ENCODE peak calls at places on chromosomes 5 and 9, in nine cellular contexts. V is right atrium auricular region; X is CD8-positive, alpha-beta T cell; E is psoas muscle; A is cardiac muscle cell; H is A673; P is A549; M is left ventricle myocardium inferior; Q is heart left ventricle. N is an unnamed sample.
A peak's percentile ranks its signal among the peaks of the same experiment; 100 is the strongest.

GRCh38 chr5:84303315-84303714 is 81.4 kb downstream of the EDIL3 start:
- DNase-seq in V (no peak), X (no peak), H (no peak), P (no peak), A (no peak), E (no peak), M (no peak), Q (no peak), N (no peak)

GRCh38 chr9:87771251-87772006 is 45.5 kb downstream of the CTSL start:
- DNase-seq in H (no peak), X (no peak), P (no peak), Q (no peak), E (no peak), M (peak; percentile 59), V (no peak), A (no peak), N (peak; percentile 76)

GRCh38 chr5:105840800-105841199 is 1829.9 kb downstream of the EFNA5 start:
- DNase-seq in V (no peak), P (no peak), A (peak; percentile 50), E (no peak), Q (no peak), M (no peak), X (no peak), H (peak; percentile 3), N (no peak)

GRCh38 chr5:61327761-61328753 is 4.0 kb upstream of the ZSWIM6 start:
- DNase-seq in A (no peak), E (no peak), M (no peak), Q (no peak), V (no peak), P (peak; percentile 73), H (peak; percentile 80), X (peak; percentile 32), N (no peak)

GRCh38 chr9:114371986-114372917 is 15.5 kb downstream of the AKNA start:
- DNase-seq in Q (no peak), P (no peak), X (peak; percentile 58), M (no peak), A (no peak), H (no peak), V (no peak), E (peak; percentile 43), N (peak; percentile 78)

GRCh38 chr5:55481293-55481900 is 53.4 kb downstream of the PLPP1 start:
- DNase-seq in A (no peak), V (no peak), H (no peak), M (no peak), P (no peak), X (no peak), Q (no peak), E (no peak), N (no peak)

GRCh38 chr9:21994996-21995651 is 533 bp downstream of the CDKN2B-AS1 start:
- DNase-seq in A (peak; percentile 36), E (peak; percentile 74), P (no peak), M (peak; percentile 66), Q (peak; percentile 76), H (no peak), X (peak; percentile 77), V (peak; percentile 66), N (peak; percentile 89)

GRCh38 chr5:16169550-16169949 is 10.0 kb downstream of the MARCHF11 start:
- DNase-seq in E (no peak), V (no peak), M (no peak), Q (no peak), H (no peak), A (no peak), P (no peak), X (no peak), N (no peak)

GRCh38 chr9:16046713-16047112 is 493.9 kb downstream of the CCDC171 start:
- DNase-seq in E (no peak), X (no peak), V (no peak), Q (no peak), H (no peak), M (no peak), P (no peak), A (no peak), N (no peak)

GRCh38 chr9:121261107-121261460 is 6.9 kb upstream of the GSN start:
- DNase-seq in H (peak; percentile 93), E (peak; percentile 13), X (no peak), V (no peak), A (no peak), Q (no peak), P (no peak), M (no peak), N (peak; percentile 78)

GRCh38 chr9:91733006-91733624 is 216.9 kb downstream of the ROR2 start:
- DNase-seq in M (no peak), X (no peak), H (no peak), A (no peak), P (no peak), V (no peak), E (no peak), Q (no peak), N (no peak)

GRCh38 chr9:95003694-95004451 is 277.4 kb downstream of the AOPEP start:
- DNase-seq in E (peak; percentile 63), X (no peak), Q (peak; percentile 74), A (peak; percentile 55), M (peak; percentile 66), V (no peak), H (peak; percentile 50), P (peak; percentile 80), N (peak; percentile 90)

GRCh38 chr9:133843751-133844373 is 105.7 kb upstream of the SARDH start:
- DNase-seq in Q (no peak), V (no peak), M (no peak), P (no peak), E (no peak), H (no peak), X (no peak), A (peak; percentile 51), N (no peak)

GRCh38 chr9:127216210-127216887 is 48.2 kb upstream of the GARNL3 start:
- DNase-seq in Q (no peak), H (no peak), E (no peak), X (no peak), V (no peak), P (no peak), A (no peak), M (no peak), N (peak; percentile 64)

GRCh38 chr9:127215266-127216209 is 49.0 kb upstream of the GARNL3 start:
- DNase-seq in A (no peak), X (no peak), P (no peak), H (no peak), M (no peak), Q (no peak), E (no peak), V (no peak), N (no peak)

GRCh38 chr9:127213859-127214258 is 50.7 kb upstream of the GARNL3 start:
- DNase-seq in M (no peak), H (no peak), A (no peak), X (no peak), Q (no peak), P (no peak), V (no peak), E (no peak), N (no peak)

GRCh38 chr9:127212453-127212852 is 52.1 kb upstream of the GARNL3 start:
- DNase-seq in Q (no peak), V (no peak), H (no peak), M (no peak), E (no peak), X (no peak), A (no peak), P (no peak), N (no peak)

DNA sequence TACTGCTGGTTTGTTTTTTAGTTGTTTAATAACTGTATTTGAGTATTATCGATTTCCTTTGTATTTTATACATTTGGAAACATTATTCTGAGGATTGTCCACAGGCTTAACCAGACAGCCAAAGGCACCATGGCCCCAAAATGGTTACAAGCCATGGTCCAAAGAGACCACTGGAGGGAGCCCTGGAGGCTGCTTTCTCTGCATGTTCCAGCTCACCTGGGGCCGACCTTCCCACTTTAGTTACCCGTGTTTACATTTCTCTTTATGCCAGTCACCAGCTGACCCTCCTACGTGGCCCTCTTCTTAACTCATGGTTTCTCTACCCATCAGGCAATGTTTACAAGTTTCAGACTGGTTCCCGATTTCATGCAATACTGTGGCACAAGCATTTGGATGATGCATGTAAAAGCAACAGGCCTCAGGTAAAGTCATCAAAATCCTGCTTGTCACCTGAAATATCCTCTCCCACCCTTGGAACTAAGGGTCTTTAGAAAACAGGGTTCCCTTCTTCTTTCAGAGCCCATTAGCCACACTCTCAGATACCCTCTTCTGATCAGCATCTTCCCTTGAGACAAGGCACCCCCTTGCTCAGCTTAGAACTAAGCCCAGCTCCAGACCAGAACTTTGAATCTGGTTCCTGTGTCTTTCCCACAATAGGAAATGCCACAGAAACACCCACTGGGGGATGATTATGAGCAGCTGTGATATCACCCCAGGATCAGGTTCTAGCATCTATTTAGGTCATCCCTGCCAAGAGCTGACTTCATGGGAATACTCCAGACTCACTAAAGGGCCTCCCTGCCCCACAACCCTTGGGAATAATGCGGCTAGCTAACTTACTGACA is 49.9 kb upstream of the GARNL3 start:
- DNase-seq in P (peak; percentile 58), E (no peak), V (no peak), X (peak; percentile 56), Q (peak; percentile 53), H (peak; percentile 45), M (no peak), A (peak; percentile 81), N (no peak)
- TF ChIP-seq CTCF in P (peak; percentile 79), E (peak; percentile 76), V (peak; percentile 80), X (peak; percentile 69), Q (peak; percentile 69), H (peak; percentile 84), M (peak; percentile 84), A (peak; percentile 88), N (peak; percentile 64)

GRCh38 chr5:31049933-31050704 is 143.4 kb upstream of the CDH6 start:
- DNase-seq in E (no peak), V (no peak), A (no peak), X (no peak), Q (no peak), M (no peak), P (no peak), H (peak; percentile 40), N (no peak)
- H3K4me1 ChIP-seq in E (no peaks in the 10 kb centered on the region), V (no peaks in the 10 kb centered on the region), A (no peaks in the 10 kb centered on the region), X (no peaks in the 10 kb centered on the region), Q (no peaks in the 10 kb centered on the region), M (peaks cover 4% of the 10 kb centered on the region), P (no peaks in the 10 kb centered on the region), H (peaks cover 30% of the 10 kb centered on the region), N (no peaks in the 10 kb centered on the region)

DNA sequence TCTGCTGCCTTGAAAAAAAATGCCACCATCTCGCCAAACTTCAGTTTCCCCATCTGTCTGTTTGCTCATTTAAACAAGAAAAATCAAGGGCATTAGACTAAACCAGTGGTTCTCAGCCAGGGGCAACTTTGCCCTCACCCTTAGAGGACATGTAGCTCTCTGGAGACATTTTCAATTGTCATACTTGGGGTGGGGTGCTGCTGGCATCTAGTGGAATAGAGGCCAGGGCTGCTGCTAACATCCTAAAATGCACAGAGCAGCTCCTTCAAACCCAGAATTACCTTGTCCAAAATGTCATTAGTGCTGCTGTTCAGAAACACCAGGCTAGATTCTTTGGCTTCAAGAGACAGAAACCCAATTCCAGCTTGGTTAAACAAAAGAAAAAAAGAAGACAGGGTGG is 71.1 kb upstream of the FOXE1 start:
- DNase-seq in P (no peak), X (no peak), M (no peak), E (no peak), A (no peak), H (no peak), V (peak; percentile 7), Q (no peak), N (no peak)
- TF ChIP-seq CTCF in P (no peak), X (no peak), M (no peak), E (no peak), A (no peak), H (no peak), V (no peak), Q (no peak), N (no peak)

GRCh38 chr9:125763373-125763772 is 16.2 kb downstream of the PBX3 start:
- DNase-seq in M (no peak), H (peak; percentile 33), X (no peak), A (peak; percentile 89), P (peak; percentile 9), V (no peak), Q (no peak), E (no peak), N (no peak)
- H3K4me1 ChIP-seq in M (peaks cover 61% of the 10 kb centered on the region), H (peaks cover 9% of the 10 kb centered on the region), X (peaks cover 6% of the 10 kb centered on the region), A (peaks cover 76% of the 10 kb centered on the region), P (peaks cover 4% of the 10 kb centered on the region), V (peaks cover 42% of the 10 kb centered on the region), Q (no peaks in the 10 kb centered on the region), E (no peaks in the 10 kb centered on the region), N (peaks cover 5% of the 10 kb centered on the region)